ENCODE peak calls at places on chromosomes 1 and 21, in four cellular contexts. L is astrocyte of the spinal cord, A is GM12865, K is Peyer's patch. S is an unnamed sample.

GRCh38 chr1:157006676-157007075 is 38.9 kb downstream of the ARHGEF11 start:
- DNase-seq in K (no peak), A (no peak), L (no peak), S (no peak)

GRCh38 chr1:52190500-52191252 is 48.8 kb downstream of the ZFYVE9 start:
- DNase-seq in A (peak), K (no peak), L (no peak), S (peak)

GRCh38 chr1:26582836-26583460 is 53.4 kb downstream of the RPS6KA1 start:
- DNase-seq in L (peak), K (no peak), A (peak), S (no peak)

GRCh38 chr1:168553680-168554553 is 10.1 kb upstream of the XCL2 start:
- DNase-seq in L (no peak), K (no peak), A (peak), S (no peak)

GRCh38 chr1:156813298-156813697 is 3.4 kb downstream of the SH2D2A start:
- DNase-seq in L (no peak), K (no peak), A (no peak), S (no peak)

GRCh38 chr1:8424539-8425116 is 106.7 kb downstream of the SLC45A1 start:
- DNase-seq in L (no peak), K (peak), A (peak), S (peak)

GRCh38 chr21:42097860-42098259 is 26.7 kb downstream of the UMODL1 start:
- DNase-seq in K (peak), L (peak), A (no peak), S (peak)

GRCh38 chr1:206066479-206067171 is 13.7 kb downstream of the RHEX start:
- DNase-seq in K (no peak), A (peak), L (no peak), S (peak)

GRCh38 chr1:230572121-230573083 is 69.9 kb upstream of the COG2 start:
- DNase-seq in L (no peak), A (no peak), K (peak), S (peak)

GRCh38 chr1:49765034-49765433 is 258.7 kb downstream of the AGBL4 start:
- DNase-seq in K (no peak), L (no peak), A (no peak), S (peak)

GRCh38 chr1:23593556-23594148 is 34.4 kb upstream of the ID3 start:
- DNase-seq in A (peak), K (no peak), L (peak), S (no peak)

GRCh38 chr1:231161711-231162299 is at the start of gene TRIM67:
- DNase-seq in A (no peak), L (no peak), K (no peak), S (peak)

GRCh38 chr1:56578963-56579875 is at the start of gene PLPP3:
- DNase-seq in A (peak), L (peak), K (peak), S (peak)

GRCh38 chr1:223886516-223886921 is 40.8 kb upstream of the TP53BP2 start:
- DNase-seq in K (no peak), L (no peak), A (no peak), S (no peak)

GRCh38 chr1:218480691-218481099 is 135.6 kb downstream of the TGFB2 start:
- DNase-seq in A (no peak), K (no peak), L (peak), S (no peak)

GRCh38 chr21:29578306-29578705 is 279.6 kb downstream of the BACH1 start:
- DNase-seq in K (no peak), A (no peak), L (no peak), S (no peak)

GRCh38 chr1:241639653-241640148 is 468 bp downstream of the CHML start:
- DNase-seq in L (peak), K (no peak), A (peak), S (peak)

GRCh38 chr1:9835758-9836631 is 12.2 kb upstream of the CLSTN1 start:
- DNase-seq in L (peak), A (no peak), K (peak), S (no peak)

GRCh38 chr1:203228670-203229069 is 803 bp downstream of the CHIT1 start:
- DNase-seq in K (no peak), A (no peak), L (no peak), S (no peak)